ENCODE peak calls at places on chromosomes 2 and 18, in six cellular contexts. H is MCF 10A, X is midbrain, O is NCI-H226, C is stomach, P is tibial nerve. E is an unnamed sample.

GRCh38 chr18:59917422-59917821 is 17.6 kb downstream of the PMAIP1 start:
- DNase-seq in O (peak; percentile 45), X (no peak), C (no peak), P (no peak), H (peak; percentile 84), E (no peak)

GRCh38 chr2:239178954-239179353 is 221.9 kb downstream of the HDAC4 start:
- DNase-seq in P (peak; percentile 5), H (no peak), O (no peak), X (no peak), C (no peak), E (no peak)

GRCh38 chr2:179861027-179861776 is at the start of gene ZNF385B:
- DNase-seq in P (no peak), C (no peak), H (peak; percentile 30), O (no peak), X (no peak), E (no peak)

GRCh38 chr2:238256594-238257104 is 16.8 kb upstream of the HES6 start:
- DNase-seq in C (peak; percentile 92), H (peak; percentile 92), P (no peak), O (peak; percentile 76), X (no peak), E (no peak)

GRCh38 chr2:74935883-74936483 is 22.5 kb upstream of the POLE4 start:
- DNase-seq in H (no peak), P (no peak), O (no peak), X (no peak), C (no peak), E (no peak)

GRCh38 chr2:12861344-12861942 is 144.7 kb downstream of the TRIB2 start:
- DNase-seq in O (peak; percentile 53), P (no peak), C (no peak), H (peak; percentile 59), X (no peak), E (no peak)

GRCh38 chr18:61992285-61992684 is 99.5 kb upstream of the RNF152 start:
- DNase-seq in O (peak; percentile 55), X (no peak), P (no peak), C (no peak), H (peak; percentile 54), E (no peak)

GRCh38 chr18:45755936-45756335 is 32.0 kb downstream of the SLC14A1 start:
- DNase-seq in H (peak; percentile 91), C (peak; percentile 29), X (no peak), P (no peak), O (no peak), E (peak; percentile 81)

GRCh38 chr2:191571163-191571769 is 106.7 kb upstream of the NABP1 start:
- DNase-seq in O (peak; percentile 32), P (no peak), C (no peak), H (peak; percentile 57), X (peak; percentile 12), E (no peak)

GRCh38 chr2:2870106-2870505 is 507.5 kb downstream of the EIPR1 start:
- DNase-seq in H (no peak), O (no peak), C (no peak), P (no peak), X (no peak), E (no peak)

GRCh38 chr2:102355526-102356380 is at the start of gene IL18R1:
- DNase-seq in H (peak; percentile 71), X (peak; percentile 61), C (peak; percentile 85), P (peak; percentile 48), O (peak; percentile 68), E (peak; percentile 18)

GRCh38 chr18:76476665-76477561 is 18.1 kb downstream of the ZNF516 start:
- DNase-seq in O (peak; percentile 73), H (peak; percentile 60), X (no peak), C (no peak), P (no peak), E (no peak)

GRCh38 chr18:46814394-46814793 is 57.5 kb upstream of the ST8SIA5 start:
- DNase-seq in H (no peak), O (no peak), X (no peak), C (no peak), P (no peak), E (no peak)

GRCh38 chr2:172464340-172465129 is 37.1 kb downstream of the ITGA6 start:
- DNase-seq in X (no peak), H (peak; percentile 71), P (no peak), O (no peak), C (no peak), E (no peak)

GRCh38 chr2:119119999-119120710 is 38.4 kb downstream of the C1QL2 start:
- DNase-seq in H (no peak), P (no peak), O (no peak), X (no peak), C (no peak), E (no peak)

GRCh38 chr2:80256396-80257167 is 48.0 kb downstream of the LRRTM1 start:
- DNase-seq in O (no peak), H (peak; percentile 52), X (peak; percentile 6), C (no peak), P (no peak), E (no peak)